ENCODE peak calls at places on chromosomes 16 and 17, in eight cellular contexts. One of them, this sample, is unnamed.

GRCh38 chr17:20225162-20226115 is 216.3 kb downstream of the SPECC1 start:
- DNase-seq in HTR-8/SVneo: peak; percentile 18
- DNase-seq in HFFc6: no peak
- DNase-seq in fibroblast of pulmonary artery: no peak
- DNase-seq in choroid plexus epithelial cell: peak; percentile 20
- DNase-seq in activated naive CD4-positive, alpha-beta T cell: no peak
- DNase-seq in Kasumi-1: no peak
- DNase-seq in cardiac fibroblast: no peak
- DNase-seq in this sample: peak; percentile 18

GRCh38 chr17:44409309-44410028 is 20.0 kb upstream of the ITGA2B start:
- DNase-seq in HFFc6: no peak
- DNase-seq in Kasumi-1: no peak
- DNase-seq in cardiac fibroblast: no peak
- DNase-seq in choroid plexus epithelial cell: no peak
- DNase-seq in fibroblast of pulmonary artery: no peak
- DNase-seq in HTR-8/SVneo: no peak
- DNase-seq in activated naive CD4-positive, alpha-beta T cell: no peak
- DNase-seq in this sample: no peak

GRCh38 chr17:73571524-73572130 is 72.6 kb downstream of the SDK2 start:
- DNase-seq in activated naive CD4-positive, alpha-beta T cell: no peak
- DNase-seq in HFFc6: no peak
- DNase-seq in HTR-8/SVneo: no peak
- DNase-seq in cardiac fibroblast: no peak
- DNase-seq in Kasumi-1: no peak
- DNase-seq in fibroblast of pulmonary artery: no peak
- DNase-seq in choroid plexus epithelial cell: no peak
- DNase-seq in this sample: no peak

GRCh38 chr16:23557779-23558330 is 328 bp downstream of the UBFD1 start:
- DNase-seq in fibroblast of pulmonary artery: peak; percentile 33
- DNase-seq in Kasumi-1: no peak
- DNase-seq in HTR-8/SVneo: no peak
- DNase-seq in HFFc6: no peak
- DNase-seq in choroid plexus epithelial cell: peak; percentile 48
- DNase-seq in activated naive CD4-positive, alpha-beta T cell: peak; percentile 27
- DNase-seq in cardiac fibroblast: peak; percentile 38
- DNase-seq in this sample: no peak

GRCh38 chr17:34146440-34147043 is 108.5 kb upstream of the CCL2 start:
- DNase-seq in choroid plexus epithelial cell: no peak
- DNase-seq in fibroblast of pulmonary artery: no peak
- DNase-seq in cardiac fibroblast: peak; percentile 4
- DNase-seq in activated naive CD4-positive, alpha-beta T cell: peak; percentile 6
- DNase-seq in HFFc6: no peak
- DNase-seq in Kasumi-1: no peak
- DNase-seq in HTR-8/SVneo: no peak
- DNase-seq in this sample: no peak

GRCh38 chr16:88626646-88627045 is 11.7 kb upstream of the IL17C start:
- DNase-seq in choroid plexus epithelial cell: no peak
- DNase-seq in fibroblast of pulmonary artery: no peak
- DNase-seq in HFFc6: no peak
- DNase-seq in cardiac fibroblast: no peak
- DNase-seq in HTR-8/SVneo: no peak
- DNase-seq in Kasumi-1: no peak
- DNase-seq in activated naive CD4-positive, alpha-beta T cell: no peak
- DNase-seq in this sample: no peak

GRCh38 chr17:39974433-39974832 is 6.2 kb upstream of the PSMD3 start:
- DNase-seq in choroid plexus epithelial cell: no peak
- DNase-seq in fibroblast of pulmonary artery: no peak
- DNase-seq in activated naive CD4-positive, alpha-beta T cell: no peak
- DNase-seq in HTR-8/SVneo: no peak
- DNase-seq in Kasumi-1: no peak
- DNase-seq in cardiac fibroblast: no peak
- DNase-seq in HFFc6: no peak
- DNase-seq in this sample: no peak

GRCh38 chr17:20066253-20066652 is 57.1 kb downstream of the SPECC1 start:
- DNase-seq in cardiac fibroblast: peak; percentile 79
- DNase-seq in Kasumi-1: no peak
- DNase-seq in activated naive CD4-positive, alpha-beta T cell: no peak
- DNase-seq in HFFc6: peak; percentile 57
- DNase-seq in choroid plexus epithelial cell: peak; percentile 64
- DNase-seq in HTR-8/SVneo: no peak
- DNase-seq in fibroblast of pulmonary artery: peak; percentile 83
- DNase-seq in this sample: peak; percentile 47

GRCh38 chr16:73713817-73714495 is 582.7 kb upstream of the PSMD7 start:
- DNase-seq in cardiac fibroblast: peak; percentile 0
- DNase-seq in choroid plexus epithelial cell: peak; percentile 7
- DNase-seq in Kasumi-1: peak; percentile 14
- DNase-seq in HTR-8/SVneo: peak; percentile 10
- DNase-seq in activated naive CD4-positive, alpha-beta T cell: no peak
- DNase-seq in fibroblast of pulmonary artery: peak; percentile 1
- DNase-seq in HFFc6: peak; percentile 16
- DNase-seq in this sample: peak; percentile 26

GRCh38 chr17:40498281-40499084 is 2.9 kb downstream of the TNS4 start:
- DNase-seq in Kasumi-1: no peak
- DNase-seq in fibroblast of pulmonary artery: no peak
- DNase-seq in activated naive CD4-positive, alpha-beta T cell: no peak
- DNase-seq in HFFc6: no peak
- DNase-seq in choroid plexus epithelial cell: no peak
- DNase-seq in cardiac fibroblast: no peak
- DNase-seq in HTR-8/SVneo: no peak
- DNase-seq in this sample: no peak

GRCh38 chr16:73878616-73879015 is 418.0 kb upstream of the PSMD7 start:
- DNase-seq in HFFc6: peak; percentile 66
- DNase-seq in Kasumi-1: peak; percentile 71
- DNase-seq in choroid plexus epithelial cell: peak; percentile 88
- DNase-seq in fibroblast of pulmonary artery: peak; percentile 85
- DNase-seq in activated naive CD4-positive, alpha-beta T cell: no peak
- DNase-seq in HTR-8/SVneo: peak; percentile 42
- DNase-seq in cardiac fibroblast: peak; percentile 83
- DNase-seq in this sample: no peak

GRCh38 chr17:661509-661908 is 53.1 kb downstream of the VPS53 start:
- DNase-seq in choroid plexus epithelial cell: no peak
- DNase-seq in cardiac fibroblast: no peak
- DNase-seq in HTR-8/SVneo: no peak
- DNase-seq in Kasumi-1: no peak
- DNase-seq in HFFc6: no peak
- DNase-seq in activated naive CD4-positive, alpha-beta T cell: no peak
- DNase-seq in fibroblast of pulmonary artery: no peak
- DNase-seq in this sample: no peak

GRCh38 chr17:67696853-67697505 is 20.8 kb upstream of the NOL11 start:
- DNase-seq in cardiac fibroblast: no peak
- DNase-seq in fibroblast of pulmonary artery: no peak
- DNase-seq in HFFc6: no peak
- DNase-seq in activated naive CD4-positive, alpha-beta T cell: no peak
- DNase-seq in HTR-8/SVneo: no peak
- DNase-seq in Kasumi-1: no peak
- DNase-seq in choroid plexus epithelial cell: no peak
- DNase-seq in this sample: no peak

GRCh38 chr17:60947100-60947499 is 269.4 kb downstream of the BCAS3 start:
- DNase-seq in HFFc6: peak; percentile 45
- DNase-seq in fibroblast of pulmonary artery: peak; percentile 11
- DNase-seq in HTR-8/SVneo: no peak
- DNase-seq in Kasumi-1: no peak
- DNase-seq in choroid plexus epithelial cell: peak; percentile 21
- DNase-seq in activated naive CD4-positive, alpha-beta T cell: no peak
- DNase-seq in cardiac fibroblast: peak; percentile 76
- DNase-seq in this sample: no peak

This sample was measured in 8988T.